ENCODE peak calls at places on chromosomes 7 and 10, in five cellular contexts. One of them, this sample, is unnamed.

GRCh38 chr7:95550546-95550945 is 45.8 kb downstream of the PDK4 start:
- DNase-seq in HCT116: no peak
- DNase-seq in endothelial cell of umbilical vein: no peak
- DNase-seq in H1: no peak
- DNase-seq in A549: no peak
- DNase-seq in this sample: no peak

GRCh38 chr7:38207843-38208242 is 29.8 kb downstream of the STARD3NL start:
- DNase-seq in A549: no peak
- DNase-seq in HCT116: no peak
- DNase-seq in H1: no peak
- DNase-seq in endothelial cell of umbilical vein: no peak
- DNase-seq in this sample: no peak

GRCh38 chr7:8418627-8419245 is 14.7 kb upstream of the NXPH1 start:
- DNase-seq in HCT116: peak
- DNase-seq in H1: no peak
- DNase-seq in endothelial cell of umbilical vein: peak
- DNase-seq in A549: peak
- DNase-seq in this sample: peak

GRCh38 chr10:102455893-102456471 is 4.6 kb upstream of the C10orf95 start:
- DNase-seq in H1: no peak
- DNase-seq in HCT116: no peak
- DNase-seq in endothelial cell of umbilical vein: no peak
- DNase-seq in A549: no peak
- DNase-seq in this sample: peak

GRCh38 chr10:112303528-112303927 is 20.3 kb downstream of the TECTB start:
- DNase-seq in H1: no peak
- DNase-seq in A549: no peak
- DNase-seq in HCT116: no peak
- DNase-seq in endothelial cell of umbilical vein: no peak
- DNase-seq in this sample: no peak

GRCh38 chr7:149822353-149822943 is 15.7 kb upstream of the ZNF862 start:
- DNase-seq in A549: no peak
- DNase-seq in H1: no peak
- DNase-seq in HCT116: no peak
- DNase-seq in endothelial cell of umbilical vein: no peak
- DNase-seq in this sample: peak

GRCh38 chr7:74289660-74290589 is 718 bp downstream of the CLIP2 start:
- DNase-seq in A549: no peak
- DNase-seq in endothelial cell of umbilical vein: no peak
- DNase-seq in H1: no peak
- DNase-seq in HCT116: no peak
- DNase-seq in this sample: peak

GRCh38 chr10:70595566-70596016 is 7.0 kb downstream of the PRF1 start:
- DNase-seq in endothelial cell of umbilical vein: no peak
- DNase-seq in A549: no peak
- DNase-seq in HCT116: no peak
- DNase-seq in H1: no peak
- DNase-seq in this sample: peak

GRCh38 chr10:103696411-103697145 is 158.8 kb downstream of the SH3PXD2A start:
- DNase-seq in HCT116: peak
- DNase-seq in A549: peak
- DNase-seq in H1: peak
- DNase-seq in endothelial cell of umbilical vein: peak
- DNase-seq in this sample: peak

GRCh38 chr10:62426086-62426485 is 51.9 kb downstream of the ZNF365 start:
- DNase-seq in H1: no peak
- DNase-seq in HCT116: peak
- DNase-seq in A549: peak
- DNase-seq in endothelial cell of umbilical vein: no peak
- DNase-seq in this sample: no peak

GRCh38 chr7:51428226-51428887 is 111.7 kb upstream of the COBL start:
- DNase-seq in A549: no peak
- DNase-seq in HCT116: peak
- DNase-seq in endothelial cell of umbilical vein: no peak
- DNase-seq in H1: no peak
- DNase-seq in this sample: no peak

GRCh38 chr7:29488977-29489376 is 74.7 kb upstream of the PRR15 start:
- DNase-seq in A549: no peak
- DNase-seq in endothelial cell of umbilical vein: peak
- DNase-seq in HCT116: no peak
- DNase-seq in H1: no peak
- DNase-seq in this sample: no peak

GRCh38 chr7:79096361-79096805 is 357.1 kb downstream of the MAGI2 start:
- DNase-seq in endothelial cell of umbilical vein: peak
- DNase-seq in HCT116: no peak
- DNase-seq in A549: no peak
- DNase-seq in H1: no peak
- DNase-seq in this sample: no peak

GRCh38 chr10:12768156-12768731 is 233.3 kb downstream of the CCDC3 start:
- DNase-seq in HCT116: no peak
- DNase-seq in A549: no peak
- DNase-seq in H1: no peak
- DNase-seq in endothelial cell of umbilical vein: no peak
- DNase-seq in this sample: no peak

GRCh38 chr7:55977831-55978230 is 13.4 kb downstream of the NIPSNAP2 start:
- DNase-seq in HCT116: no peak
- DNase-seq in H1: no peak
- DNase-seq in endothelial cell of umbilical vein: peak
- DNase-seq in A549: no peak
- DNase-seq in this sample: no peak

GRCh38 chr10:44369296-44369695 is 15.6 kb downstream of the CXCL12 start:
- DNase-seq in endothelial cell of umbilical vein: no peak
- DNase-seq in H1: no peak
- DNase-seq in A549: no peak
- DNase-seq in HCT116: no peak
- DNase-seq in this sample: no peak

GRCh38 chr7:158055726-158056510 is 531.7 kb downstream of the PTPRN2 start:
- DNase-seq in H1: no peak
- DNase-seq in HCT116: no peak
- DNase-seq in A549: no peak
- DNase-seq in endothelial cell of umbilical vein: no peak
- DNase-seq in this sample: no peak

GRCh38 chr10:132036887-132037675 is 28.7 kb upstream of the JAKMIP3 start:
- DNase-seq in endothelial cell of umbilical vein: no peak
- DNase-seq in H1: peak
- DNase-seq in HCT116: no peak
- DNase-seq in A549: peak
- DNase-seq in this sample: no peak

GRCh38 chr7:129252133-129252532 is 27.3 kb downstream of the AHCYL2 start:
- DNase-seq in A549: no peak
- DNase-seq in endothelial cell of umbilical vein: no peak
- DNase-seq in HCT116: no peak
- DNase-seq in H1: no peak
- DNase-seq in this sample: no peak
- TF ChIP-seq MAX in A549: no peak
- TF ChIP-seq MAX in endothelial cell of umbilical vein: no peak
- TF ChIP-seq MAX in HCT116: no peak
- TF ChIP-seq MAX in H1: no peak
- TF ChIP-seq MAX in this sample: no peak

DNA sequence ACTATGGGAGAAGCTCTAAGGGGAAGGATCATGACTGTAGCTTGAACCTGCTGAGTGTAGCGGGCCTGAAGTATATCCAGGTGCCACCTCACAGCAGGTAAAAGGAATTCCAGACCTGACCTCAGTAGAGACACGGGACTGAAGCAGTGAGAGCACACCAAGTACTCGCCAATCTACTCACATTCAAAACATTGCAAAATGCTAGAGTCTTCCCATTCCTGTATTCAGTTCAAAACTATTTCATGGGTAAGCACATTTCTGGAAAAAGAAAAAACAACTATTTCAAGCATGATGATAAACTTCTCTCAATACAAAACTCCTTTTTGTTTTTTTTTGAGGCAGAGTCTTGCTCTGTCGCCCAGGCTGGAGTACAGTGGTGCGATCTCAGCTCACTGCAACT is 121.9 kb upstream of the AUTS2 start:
- DNase-seq in HCT116: no peak
- DNase-seq in endothelial cell of umbilical vein: no peak
- DNase-seq in H1: no peak
- DNase-seq in A549: no peak
- DNase-seq in this sample: no peak
- TF ChIP-seq MAX in HCT116: no peak
- TF ChIP-seq MAX in endothelial cell of umbilical vein: no peak
- TF ChIP-seq MAX in H1: no peak
- TF ChIP-seq MAX in A549: no peak
- TF ChIP-seq MAX in this sample: no peak

GRCh38 chr7:24858108-24858977 is 101.1 kb upstream of the GSDME start:
- DNase-seq in H1: no peak
- DNase-seq in endothelial cell of umbilical vein: no peak
- DNase-seq in HCT116: no peak
- DNase-seq in A549: no peak
- DNase-seq in this sample: no peak
- TF ChIP-seq MAX in H1: no peak
- TF ChIP-seq MAX in endothelial cell of umbilical vein: no peak
- TF ChIP-seq MAX in HCT116: no peak
- TF ChIP-seq MAX in A549: no peak
- TF ChIP-seq MAX in this sample: no peak

GRCh38 chr10:94103192-94103591 is 109.5 kb downstream of the PLCE1 start:
- DNase-seq in H1: no peak
- DNase-seq in A549: no peak
- DNase-seq in endothelial cell of umbilical vein: no peak
- DNase-seq in HCT116: no peak
- DNase-seq in this sample: no peak

GRCh38 chr10:94102436-94102835 is 108.7 kb downstream of the PLCE1 start:
- DNase-seq in H1: no peak
- DNase-seq in HCT116: no peak
- DNase-seq in A549: no peak
- DNase-seq in endothelial cell of umbilical vein: no peak
- DNase-seq in this sample: no peak

GRCh38 chr10:94104316-94105060 is 110.8 kb downstream of the PLCE1 start:
- DNase-seq in HCT116: no peak
- DNase-seq in endothelial cell of umbilical vein: peak
- DNase-seq in H1: no peak
- DNase-seq in A549: no peak
- DNase-seq in this sample: no peak

GRCh38 chr10:94105226-94105625 is 111.5 kb downstream of the PLCE1 start:
- DNase-seq in A549: no peak
- DNase-seq in HCT116: no peak
- DNase-seq in H1: no peak
- DNase-seq in endothelial cell of umbilical vein: no peak
- DNase-seq in this sample: no peak

DNA sequence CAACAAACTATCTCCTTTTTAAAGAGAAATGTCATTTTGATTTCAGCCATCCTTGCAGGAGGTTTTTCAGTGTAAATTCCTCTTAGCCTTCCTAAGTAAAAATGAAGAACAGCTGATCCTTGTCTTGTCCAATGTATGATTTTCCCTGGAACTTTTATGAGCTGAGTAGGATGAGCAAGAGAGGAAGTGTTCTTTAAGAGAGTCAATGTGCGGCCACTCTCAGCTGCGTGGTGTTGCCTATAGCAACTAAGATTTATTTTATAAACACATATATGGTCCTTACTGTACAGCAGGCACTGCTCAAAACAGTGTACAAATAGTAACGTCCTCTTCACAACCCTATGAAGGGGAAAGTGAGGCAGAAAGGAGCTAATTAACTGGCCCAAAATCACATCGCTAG is 110.2 kb downstream of the PLCE1 start:
- DNase-seq in A549: no peak
- DNase-seq in HCT116: no peak
- DNase-seq in endothelial cell of umbilical vein: no peak
- DNase-seq in H1: no peak
- DNase-seq in this sample: no peak
- TF ChIP-seq MAX in A549: no peak
- TF ChIP-seq MAX in HCT116: no peak
- TF ChIP-seq MAX in endothelial cell of umbilical vein: no peak
- TF ChIP-seq MAX in H1: no peak
- TF ChIP-seq MAX in this sample: no peak

DNA sequence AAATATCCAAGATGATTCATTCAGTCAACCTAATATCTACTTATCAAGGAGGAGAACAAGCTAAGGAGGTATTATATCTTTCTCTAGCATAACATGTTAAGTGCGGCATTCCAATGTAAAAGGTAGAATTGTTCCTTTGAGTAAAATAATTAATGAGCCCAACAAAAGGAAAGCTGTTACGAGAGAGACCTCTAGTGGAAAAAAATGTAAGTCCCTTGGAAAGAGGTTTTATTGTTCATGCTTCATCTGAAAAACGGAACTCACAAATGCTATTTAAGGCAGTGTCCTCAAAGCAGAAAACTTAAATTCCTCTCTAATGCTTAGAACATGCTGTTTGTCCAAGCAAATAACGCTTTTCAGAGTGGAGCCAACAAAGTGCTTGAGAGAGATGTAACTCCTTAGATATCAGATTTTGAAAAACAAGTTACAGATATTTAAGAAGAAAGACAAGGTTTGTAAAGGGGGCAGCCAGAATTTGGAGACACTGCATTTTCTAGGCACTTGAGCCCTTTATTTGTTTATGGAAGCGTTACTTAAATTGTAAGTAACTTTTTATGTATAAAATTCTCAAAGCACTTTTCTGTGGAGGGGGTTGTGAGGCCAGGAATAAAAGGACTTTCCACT is 119.9 kb downstream of the TFEC start:
- DNase-seq in endothelial cell of umbilical vein: peak
- DNase-seq in A549: no peak
- DNase-seq in H1: no peak
- DNase-seq in HCT116: peak
- DNase-seq in this sample: peak
- TF ChIP-seq MAX in endothelial cell of umbilical vein: no peak
- TF ChIP-seq MAX in A549: no peak
- TF ChIP-seq MAX in H1: no peak
- TF ChIP-seq MAX in HCT116: no peak
- TF ChIP-seq MAX in this sample: no peak

GRCh38 chr7:31160956-31161355 is 108.8 kb downstream of the ADCYAP1R1 start:
- DNase-seq in H1: no peak
- DNase-seq in endothelial cell of umbilical vein: no peak
- DNase-seq in A549: no peak
- DNase-seq in HCT116: no peak
- DNase-seq in this sample: no peak
- TF ChIP-seq MAX in H1: no peak
- TF ChIP-seq MAX in endothelial cell of umbilical vein: no peak
- TF ChIP-seq MAX in A549: no peak
- TF ChIP-seq MAX in HCT116: no peak
- TF ChIP-seq MAX in this sample: no peak

This sample was measured in NB4.